ENCODE peak calls at places on chromosomes 5 and 9, in five cellular contexts. C, V, K, O and Q are unnamed samples.

GRCh38 chr5:31119938-31120641 is 73.4 kb upstream of the CDH6 start:
- DNase-seq in C (no peak), V (peak; percentile 76), K (no peak), O (peak; percentile 47), Q (no peak)

GRCh38 chr5:14270212-14270702 is 127.1 kb downstream of the TRIO start:
- DNase-seq in C (no peak), V (peak; percentile 87), K (no peak), O (peak; percentile 64), Q (peak; percentile 70)

GRCh38 chr5:146402949-146403348 is 44.2 kb upstream of the TCERG1 start:
- DNase-seq in C (no peak), V (peak; percentile 18), K (no peak), O (no peak), Q (no peak)

GRCh38 chr5:73957397-73958001 is 331.5 kb downstream of the ARHGEF28 start:
- DNase-seq in C (no peak), V (no peak), K (no peak), O (peak; percentile 24), Q (no peak)

GRCh38 chr9:76371901-76372300 is 22.3 kb downstream of the RFK start:
- DNase-seq in C (no peak), V (no peak), K (no peak), O (peak; percentile 65), Q (no peak)

GRCh38 chr5:172052454-172053236 is 46.2 kb upstream of the FBXW11 start:
- DNase-seq in C (no peak), V (peak; percentile 18), K (no peak), O (peak; percentile 86), Q (no peak)

GRCh38 chr5:42498000-42498399 is 74.8 kb downstream of the GHR start:
- DNase-seq in C (no peak), V (no peak), K (no peak), O (no peak), Q (no peak)

GRCh38 chr5:108619815-108620214 is 127.9 kb upstream of the FER start:
- DNase-seq in C (no peak), V (no peak), K (no peak), O (no peak), Q (no peak)

GRCh38 chr5:126780165-126780827 is 3.4 kb downstream of the LMNB1 start:
- DNase-seq in C (no peak), V (peak; percentile 79), K (peak; percentile 64), O (peak; percentile 81), Q (peak; percentile 74)

GRCh38 chr5:54387659-54388232 is 67.8 kb upstream of the HSPB3 start:
- DNase-seq in C (no peak), V (no peak), K (no peak), O (peak; percentile 63), Q (no peak)

GRCh38 chr5:28967848-28968247 is 1929.5 kb upstream of the CDH9 start:
- DNase-seq in C (peak; percentile 51), V (peak; percentile 8), K (no peak), O (no peak), Q (no peak)

GRCh38 chr9:78397045-78397843 is 100.3 kb downstream of the PSAT1 start:
- DNase-seq in C (no peak), V (peak; percentile 41), K (no peak), O (no peak), Q (no peak)

GRCh38 chr5:33008751-33009418 is 297.8 kb downstream of the NPR3 start:
- DNase-seq in C (no peak), V (no peak), K (no peak), O (no peak), Q (no peak)

GRCh38 chr5:113059232-113059805 is 82.7 kb downstream of the DCP2 start:
- DNase-seq in C (no peak), V (peak; percentile 60), K (no peak), O (peak; percentile 74), Q (no peak)

GRCh38 chr9:117191504-117192375 is 223.1 kb downstream of the ASTN2 start:
- DNase-seq in C (no peak), V (no peak), K (no peak), O (no peak), Q (no peak)

GRCh38 chr9:93963969-93964368 is 8.8 kb upstream of the BARX1 start:
- DNase-seq in C (peak; percentile 37), V (no peak), K (no peak), O (peak; percentile 5), Q (no peak)

GRCh38 chr9:26955222-26955903 is 849 bp upstream of the IFT74 start:
- DNase-seq in C (no peak), V (peak; percentile 10), K (no peak), O (no peak), Q (peak; percentile 7)

GRCh38 chr9:98256632-98257218 is 1.3 kb upstream of the TBC1D2 start:
- DNase-seq in C (no peak), V (peak; percentile 21), K (peak; percentile 42), O (no peak), Q (peak; percentile 38)

GRCh38 chr5:89106479-89106878 is 223.5 kb upstream of the MEF2C start:
- DNase-seq in C (no peak), V (no peak), K (no peak), O (no peak), Q (no peak)

GRCh38 chr9:134433909-134434895 is 107.9 kb downstream of the RXRA start:
- DNase-seq in C (no peak), V (no peak), K (no peak), O (no peak), Q (no peak)

GRCh38 chr5:177081859-177082258 is 4.9 kb upstream of the FGFR4 start:
- DNase-seq in C (no peak), V (no peak), K (no peak), O (no peak), Q (no peak)

GRCh38 chr9:109113892-109114609 is 5.7 kb downstream of the TMEM245 start:
- DNase-seq in C (no peak), V (no peak), K (no peak), O (no peak), Q (no peak)

GRCh38 chr5:77851229-77852067 is 75.3 kb upstream of the TBCA start:
- DNase-seq in C (peak; percentile 63), V (peak; percentile 71), K (no peak), O (peak; percentile 14), Q (no peak)

GRCh38 chr5:15013654-15014463 is 142.3 kb upstream of the ANKH start:
- DNase-seq in C (no peak), V (peak; percentile 69), K (no peak), O (peak; percentile 80), Q (peak; percentile 46)

GRCh38 chr5:152329896-152330295 is 75.2 kb downstream of the NMUR2 start:
- DNase-seq in C (no peak), V (no peak), K (no peak), O (no peak), Q (no peak)

GRCh38 chr5:120803282-120803681 is 339.2 kb downstream of the PRR16 start:
- DNase-seq in C (no peak), V (no peak), K (no peak), O (peak; percentile 54), Q (no peak)

GRCh38 chr5:155004138-155004744 is 9.3 kb upstream of the KIF4B start:
- DNase-seq in C (peak; percentile 80), V (peak; percentile 64), K (peak; percentile 14), O (no peak), Q (peak; percentile 5)

GRCh38 chr5:141516648-141517025 is 27.8 kb downstream of the PCDHGC5 start:
- DNase-seq in C (no peak), V (no peak), K (no peak), O (no peak), Q (no peak)

GRCh38 chr9:96383165-96383939 is at the start of gene SLC35D2:
- DNase-seq in C (peak; percentile 74), V (peak; percentile 84), K (no peak), O (peak; percentile 32), Q (no peak)

GRCh38 chr9:96379461-96379860 is 4.0 kb downstream of the SLC35D2 start:
- DNase-seq in C (no peak), V (no peak), K (no peak), O (peak; percentile 86), Q (no peak)

GRCh38 chr9:96382839-96383164 is 709 bp downstream of the SLC35D2 start:
- DNase-seq in C (no peak), V (no peak), K (no peak), O (no peak), Q (no peak)

GRCh38 chr9:96381696-96382095 is 1.8 kb downstream of the SLC35D2 start:
- DNase-seq in C (no peak), V (no peak), K (no peak), O (no peak), Q (no peak)

DNA sequence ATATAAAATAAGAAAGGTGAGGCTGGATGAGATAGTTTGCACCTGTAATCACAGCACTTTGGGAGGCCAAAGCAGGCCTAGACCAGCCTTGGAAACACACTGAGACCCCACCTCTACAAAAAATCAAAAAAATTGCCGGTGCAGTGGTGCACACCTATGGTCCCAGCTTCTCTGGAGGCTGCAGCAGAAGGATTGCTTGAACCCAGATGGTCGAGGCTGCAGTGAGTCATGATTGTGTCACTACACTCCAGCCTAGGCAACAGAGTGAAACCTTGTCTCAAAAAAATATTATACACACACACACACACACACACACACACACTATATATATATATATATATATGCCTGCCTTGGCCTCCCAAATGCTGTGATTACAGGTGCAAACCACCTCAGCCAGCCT is 1.3 kb downstream of the SLC35D2 start:
- DNase-seq in C (no peak), V (no peak), K (no peak), O (peak; percentile 45), Q (no peak)
- H3K4me3 ChIP-seq in C (no peak overlapping the region), V (no peak overlapping the region), K (no peak overlapping the region), O (no peak overlapping the region), Q (no peak overlapping the region)

DNA sequence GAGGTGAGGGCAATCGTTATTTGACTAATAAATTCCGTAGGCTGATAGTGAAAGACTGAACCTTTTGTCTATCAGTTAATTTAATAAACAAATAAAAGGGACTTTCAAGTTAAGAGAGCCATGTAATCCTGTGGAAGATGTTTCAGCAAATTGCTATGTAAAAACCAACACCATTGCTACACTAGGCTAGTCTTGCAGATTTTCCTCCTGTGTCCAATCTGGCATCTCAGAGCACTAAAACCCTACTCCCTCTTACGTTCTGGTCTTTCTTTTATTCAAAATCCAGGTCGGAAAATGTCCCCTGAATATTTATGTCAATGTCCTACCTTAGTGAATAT is 478.8 kb upstream of the TNC start:
- DNase-seq in C (no peak), V (no peak), K (no peak), O (no peak), Q (no peak)
- H3K4me2 ChIP-seq in C (no peak overlapping the region), V (peak overlapping the region; percentile 15), K (no peak overlapping the region), O (peak overlapping the region; percentile 83), Q (no peak overlapping the region)

GRCh38 chr5:104659497-104659896 is 1096.9 kb upstream of the NUDT12 start:
- DNase-seq in C (no peak), V (no peak), K (no peak), O (no peak), Q (no peak)
- TF ChIP-seq CTCF in C (no peak), V (no peak), K (no peak), O (no peak), Q (no peak)

DNA sequence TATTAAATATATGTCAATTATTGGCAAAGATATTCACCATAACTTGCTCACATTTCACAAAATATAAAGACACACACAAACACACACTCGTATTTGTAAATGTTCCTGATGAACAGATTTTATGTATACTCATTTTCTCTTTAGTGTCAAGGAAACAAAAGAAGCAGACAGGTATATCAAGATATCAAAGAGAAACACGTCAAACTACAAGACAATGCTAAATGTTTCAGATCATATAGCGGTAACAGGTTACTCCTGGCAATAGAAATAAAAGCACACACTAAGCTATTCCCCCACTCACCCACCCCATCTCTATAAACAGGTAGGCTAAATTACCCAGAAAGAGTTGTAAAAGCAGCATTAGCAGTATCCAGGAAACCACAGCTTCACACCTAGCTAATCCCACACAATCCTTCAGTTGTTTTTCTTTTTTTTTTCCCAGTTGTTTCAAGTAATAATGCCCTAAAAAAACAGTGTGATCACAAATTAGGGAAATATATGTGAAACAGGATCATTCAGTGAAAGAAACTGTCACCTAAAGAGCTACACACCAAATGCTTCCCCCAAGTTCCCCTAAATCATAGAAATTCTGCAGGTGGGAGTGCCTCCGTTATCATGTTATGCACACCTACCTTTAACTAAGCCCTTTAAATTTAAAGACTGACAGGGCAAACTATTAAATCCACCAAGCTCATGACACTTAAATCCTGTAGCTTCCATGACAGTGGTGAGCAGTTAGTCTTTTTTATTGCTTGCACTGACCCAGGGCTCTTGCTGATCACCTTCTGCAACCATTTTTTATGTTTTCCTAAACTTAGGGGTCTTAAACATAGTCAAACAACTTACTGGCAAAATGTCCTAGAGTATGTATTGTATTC is 283.6 kb downstream of the ADAMTS6 start:
- DNase-seq in C (no peak), V (no peak), K (no peak), O (no peak), Q (no peak)
- H3K4me3 ChIP-seq in C (no peak overlapping the region), V (no peak overlapping the region), K (no peak overlapping the region), O (no peak overlapping the region), Q (no peak overlapping the region)